ENCODE peak calls at places on chromosomes 11 and 22, in eight cellular contexts. E is mammary epithelial cell; I is heart left ventricle; M is psoas muscle; S is aorta; T is CD8-positive, alpha-beta T cell; J is left ventricle myocardium inferior; B is GM23248. P is an unnamed sample.

GRCh38 chr22:32836286-32836859 is 34.9 kb downstream of the TIMP3 start:
- DNase-seq in E (no peak), I (no peak), M (no peak), S (no peak), T (no peak), J (no peak), B (peak; percentile 56), P (no peak)

GRCh38 chr11:131683131-131683530 is 312.7 kb downstream of the NTM start:
- DNase-seq in E (no peak), I (no peak), M (no peak), S (no peak), T (no peak), J (no peak), B (no peak), P (no peak)

GRCh38 chr11:63641727-63642126 is 27.5 kb upstream of the PLAAT3 start:
- DNase-seq in E (no peak), I (no peak), M (no peak), S (no peak), T (no peak), J (no peak), B (peak; percentile 51), P (no peak)

GRCh38 chr22:24952837-24953293 is 349 bp downstream of the KIAA1671 start:
- DNase-seq in E (peak; percentile 73), I (no peak), M (peak; percentile 67), S (peak; percentile 58), T (no peak), J (peak; percentile 41), B (peak; percentile 80), P (peak; percentile 84)

GRCh38 chr11:47139878-47140277 is 36.8 kb downstream of the ARFGAP2 start:
- DNase-seq in E (no peak), I (no peak), M (no peak), S (no peak), T (no peak), J (no peak), B (no peak), P (no peak)

GRCh38 chr11:112219476-112220232 is 6.6 kb upstream of the PTS start:
- DNase-seq in E (peak; percentile 53), I (no peak), M (no peak), S (no peak), T (peak; percentile 31), J (no peak), B (peak; percentile 76), P (peak; percentile 41)

GRCh38 chr11:1039481-1040427 is 3.2 kb upstream of the MUC6 start:
- DNase-seq in E (no peak), I (peak; percentile 54), M (no peak), S (peak; percentile 42), T (no peak), J (no peak), B (no peak), P (no peak)

GRCh38 chr22:37462983-37463382 is 23.2 kb downstream of the MFNG start:
- DNase-seq in E (peak; percentile 31), I (peak; percentile 40), M (no peak), S (no peak), T (no peak), J (no peak), B (peak; percentile 64), P (no peak)

GRCh38 chr11:112392860-112393259 is 132.2 kb upstream of the PLET1 start:
- DNase-seq in E (no peak), I (no peak), M (no peak), S (no peak), T (no peak), J (no peak), B (no peak), P (no peak)

GRCh38 chr22:32204211-32204855 is 540 bp downstream of the RFPL2 start:
- DNase-seq in E (no peak), I (no peak), M (no peak), S (no peak), T (peak; percentile 33), J (no peak), B (no peak), P (no peak)

GRCh38 chr11:128207861-128208321 is 379.5 kb downstream of the ETS1 start:
- DNase-seq in E (peak; percentile 98), I (no peak), M (no peak), S (no peak), T (no peak), J (no peak), B (peak; percentile 85), P (no peak)

GRCh38 chr22:42780070-42780540 is 59.4 kb upstream of the A4GALT start:
- DNase-seq in E (peak; percentile 72), I (no peak), M (no peak), S (no peak), T (peak; percentile 34), J (no peak), B (peak; percentile 84), P (peak; percentile 77)

GRCh38 chr11:47387944-47388696 is 9.8 kb upstream of the SPI1 start:
- DNase-seq in E (no peak), I (no peak), M (no peak), S (no peak), T (no peak), J (no peak), B (no peak), P (no peak)

GRCh38 chr11:85575388-85575787 is 51.8 kb downstream of the DLG2 start:
- DNase-seq in E (no peak), I (no peak), M (no peak), S (no peak), T (no peak), J (no peak), B (no peak), P (no peak)

GRCh38 chr22:42939451-42939881 is 75.5 kb downstream of the PACSIN2 start:
- DNase-seq in E (no peak), I (no peak), M (no peak), S (no peak), T (no peak), J (no peak), B (peak; percentile 43), P (no peak)

GRCh38 chr11:119316729-119317591 is at the start of gene MCAM:
- DNase-seq in E (peak; percentile 39), I (peak; percentile 68), M (no peak), S (peak; percentile 86), T (no peak), J (peak; percentile 50), B (peak; percentile 56), P (peak; percentile 33)

GRCh38 chr22:45549739-45550138 is 47.1 kb downstream of the FBLN1 start:
- DNase-seq in E (no peak), I (no peak), M (no peak), S (no peak), T (no peak), J (no peak), B (peak; percentile 71), P (no peak)

GRCh38 chr11:409008-409599 is 5.7 kb downstream of the SIGIRR start:
- DNase-seq in E (no peak), I (no peak), M (peak; percentile 45), S (peak; percentile 49), T (no peak), J (no peak), B (no peak), P (no peak)

GRCh38 chr22:49394116-49394785 is 433.4 kb downstream of the BRD1 start:
- DNase-seq in E (no peak), I (no peak), M (no peak), S (no peak), T (no peak), J (no peak), B (no peak), P (no peak)

GRCh38 chr22:49398115-49398514 is 429.6 kb downstream of the BRD1 start:
- DNase-seq in E (no peak), I (no peak), M (no peak), S (no peak), T (no peak), J (no peak), B (no peak), P (no peak)

GRCh38 chr22:49398646-49399045 is 429.0 kb downstream of the BRD1 start:
- DNase-seq in E (no peak), I (no peak), M (no peak), S (no peak), T (no peak), J (no peak), B (no peak), P (no peak)

GRCh38 chr22:49395617-49396016 is 432.1 kb downstream of the BRD1 start:
- DNase-seq in E (no peak), I (no peak), M (no peak), S (no peak), T (no peak), J (no peak), B (no peak), P (peak; percentile 8)

DNA sequence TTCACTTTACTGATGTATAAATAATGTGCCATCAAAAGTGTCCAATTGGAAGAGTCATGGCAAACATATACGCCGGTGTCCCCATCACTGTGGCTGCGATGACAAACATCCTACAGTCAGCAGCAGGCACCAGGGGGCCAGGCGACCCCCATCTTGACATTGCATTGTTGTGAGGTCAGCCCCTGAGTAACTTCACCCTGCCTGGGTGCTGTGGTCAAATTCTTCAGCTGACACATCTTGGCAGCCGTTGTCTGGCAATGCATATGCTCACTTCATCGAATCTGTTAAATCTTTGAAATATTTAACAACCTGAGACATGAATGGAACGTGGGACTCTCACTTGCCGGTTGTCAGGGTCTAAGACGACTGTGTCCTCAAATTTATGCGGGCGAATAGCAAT is 430.9 kb downstream of the BRD1 start:
- DNase-seq in E (no peak), I (no peak), M (no peak), S (no peak), T (no peak), J (no peak), B (no peak), P (no peak)
- H3K9me3 ChIP-seq in E (peaks cover 62% of the 10 kb centered on the region), I (no peaks in the 10 kb centered on the region), M (no peaks in the 10 kb centered on the region), S (peaks cover 4% of the 10 kb centered on the region), T (no peaks in the 10 kb centered on the region), J (peaks cover 9% of the 10 kb centered on the region), B (no peaks in the 10 kb centered on the region), P (no peaks in the 10 kb centered on the region)

DNA sequence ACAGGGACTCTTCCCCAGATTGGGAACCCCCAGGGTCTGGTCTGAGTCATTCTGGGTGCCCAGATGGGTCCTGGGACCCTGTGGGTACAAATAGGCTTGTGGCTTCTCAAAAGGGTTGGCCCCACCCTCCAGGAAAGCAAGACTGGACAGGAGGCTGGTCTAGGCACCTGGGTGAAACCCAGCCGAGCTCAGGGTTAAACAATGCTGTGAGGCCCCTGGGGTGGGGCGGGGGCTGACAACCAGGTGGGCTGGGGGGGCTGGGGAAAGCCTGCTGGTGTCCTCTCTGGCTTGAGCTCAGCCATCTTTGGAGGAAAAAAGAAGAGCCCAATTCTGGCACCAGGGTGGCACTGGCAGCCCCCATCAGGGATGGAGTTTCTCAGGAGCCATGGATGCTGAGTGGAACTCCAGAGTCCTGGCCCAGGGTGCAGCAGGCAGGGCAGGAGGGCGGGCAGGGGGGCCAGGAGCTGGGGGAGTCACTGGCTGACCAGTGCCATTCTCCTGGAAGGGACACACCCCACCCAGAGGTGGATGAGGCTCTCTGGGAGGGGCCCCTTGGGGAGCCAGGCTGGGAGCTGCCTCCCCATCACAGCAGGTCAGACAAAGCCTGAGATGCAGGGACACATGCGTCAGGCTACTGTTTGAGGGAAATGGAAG is 1.1 kb downstream of the SEPTIN5 start:
- DNase-seq in E (no peak), I (peak; percentile 38), M (no peak), S (no peak), T (no peak), J (peak; percentile 13), B (no peak), P (no peak)
- H3K4me3 ChIP-seq in E (peak overlapping the region; percentile 59), I (no peak overlapping the region), M (peak overlapping the region; percentile 70), S (no peak overlapping the region), T (no peak overlapping the region), J (peak overlapping the region; percentile 75), B (peak overlapping the region; percentile 71), P (no peak overlapping the region)

GRCh38 chr11:95835351-95835750 is 45.1 kb downstream of the CEP57 start:
- DNase-seq in E (no peak), I (no peak), M (no peak), S (no peak), T (no peak), J (no peak), B (no peak), P (no peak)
- H3K36me3 ChIP-seq in E (peaks cover 19% of the 10 kb centered on the region), I (peaks cover 63% of the 10 kb centered on the region), M (peaks cover 72% of the 10 kb centered on the region), S (no peaks in the 10 kb centered on the region), T (peaks cover 4% of the 10 kb centered on the region), J (peaks cover 79% of the 10 kb centered on the region), B (peaks cover 28% of the 10 kb centered on the region), P (no peaks in the 10 kb centered on the region)

GRCh38 chr22:47484960-47485571 is 722.6 kb downstream of the TBC1D22A start:
- DNase-seq in E (no peak), I (no peak), M (no peak), S (no peak), T (no peak), J (no peak), B (no peak), P (no peak)
- H3K9me3 ChIP-seq in E (peaks cover 9% of the 10 kb centered on the region), I (no peaks in the 10 kb centered on the region), M (no peaks in the 10 kb centered on the region), S (peaks cover 1% of the 10 kb centered on the region), T (no peaks in the 10 kb centered on the region), J (no peaks in the 10 kb centered on the region), B (no peaks in the 10 kb centered on the region), P (no peaks in the 10 kb centered on the region)